ENCODE peak calls at places on chromosome 22, in four cellular contexts. E is cardiac fibroblast, C is posterior vena cava, M is fibroblast of the conjunctiva. X is an unnamed sample.

GRCh38 chr22:38613588-38613987 is 42.6 kb downstream of the FAM227A start:
- DNase-seq in E (no peak), C (no peak), M (no peak), X (no peak)

GRCh38 chr22:48921411-48921903 is 906.2 kb downstream of the BRD1 start:
- DNase-seq in E (no peak), C (no peak), M (no peak), X (no peak)

GRCh38 chr22:17893900-17894299 is 119.6 kb upstream of the BID start:
- DNase-seq in E (no peak), C (peak), M (no peak), X (no peak)

GRCh38 chr22:38614331-38615122 is 41.7 kb downstream of the FAM227A start:
- DNase-seq in E (peak), C (no peak), M (no peak), X (peak)

GRCh38 chr22:38454361-38455062 is 487 bp downstream of the KCNJ4 start:
- DNase-seq in E (no peak), C (no peak), M (no peak), X (no peak)

GRCh38 chr22:31139866-31140716 is at the start of gene PLA2G3:
- DNase-seq in E (peak), C (peak), M (peak), X (no peak)

GRCh38 chr22:49753276-49753884 is 74.3 kb downstream of the BRD1 start:
- DNase-seq in E (no peak), C (peak), M (no peak), X (no peak)

GRCh38 chr22:41367680-41368542 is 13.8 kb upstream of the TEF start:
- DNase-seq in E (peak), C (no peak), M (no peak), X (peak)

GRCh38 chr22:40396882-40397281 is 26.5 kb downstream of the SGSM3 start:
- DNase-seq in E (peak), C (no peak), M (peak), X (no peak)

GRCh38 chr22:20305894-20306645 is 13.8 kb downstream of the DGCR6L start:
- DNase-seq in E (no peak), C (peak), M (no peak), X (no peak)

GRCh38 chr22:49954991-49955580 is 5.5 kb upstream of the PIM3 start:
- DNase-seq in E (no peak), C (no peak), M (no peak), X (no peak)

GRCh38 chr22:23565288-23565941 is 14.7 kb downstream of the IGLL1 start:
- DNase-seq in E (peak), C (peak), M (no peak), X (no peak)

GRCh38 chr22:29369460-29369859 is 18.9 kb downstream of the AP1B1 start:
- DNase-seq in E (peak), C (peak), M (peak), X (no peak)

GRCh38 chr22:38236786-38237185 is 35.0 kb downstream of the MAFF start:
- DNase-seq in E (no peak), C (no peak), M (no peak), X (no peak)